ENCODE peak calls at places on chromosomes 6 and 20, in five cellular contexts. N is spleen; U is CD4-positive, alpha-beta T cell; B is uterus; O is esophagus squamous epithelium. V is an unnamed sample.

GRCh38 chr6:113281014-113281810 is 575.9 kb upstream of the MARCKS start:
- DNase-seq in N (no peak), O (no peak), U (no peak), B (no peak), V (no peak)

GRCh38 chr20:47546184-47547033 is 44.7 kb downstream of the NCOA3 start:
- DNase-seq in U (no peak), B (no peak), N (no peak), O (no peak), V (no peak)

GRCh38 chr20:49570828-49571552 is 3.1 kb upstream of the PTGIS start:
- DNase-seq in O (no peak), N (no peak), U (no peak), B (peak), V (no peak)

GRCh38 chr6:166555066-166555465 is 31.4 kb downstream of the RAMACL start:
- DNase-seq in N (peak), O (no peak), U (no peak), B (no peak), V (no peak)

GRCh38 chr6:27940766-27941165 is 16.3 kb upstream of the OR2B6 start:
- DNase-seq in B (no peak), N (no peak), O (no peak), U (no peak), V (no peak)

GRCh38 chr6:108836061-108836460 is 12.2 kb upstream of the ARMC2 start:
- DNase-seq in O (no peak), U (no peak), N (no peak), B (no peak), V (no peak)

GRCh38 chr20:8342401-8342800 is 210.3 kb downstream of the PLCB1 start:
- DNase-seq in N (no peak), U (no peak), B (no peak), O (no peak), V (no peak)

GRCh38 chr20:8244637-8245036 is 112.6 kb downstream of the PLCB1 start:
- DNase-seq in B (peak), N (no peak), O (no peak), U (no peak), V (no peak)

GRCh38 chr20:37464173-37464572 is 56.9 kb upstream of the NNAT start:
- DNase-seq in B (no peak), N (no peak), O (no peak), U (no peak), V (no peak)

GRCh38 chr6:137487181-137487910 is 6.8 kb downstream of the OLIG3 start:
- DNase-seq in N (no peak), U (no peak), O (no peak), B (no peak), V (no peak)

GRCh38 chr20:1034420-1034799 is 32.3 kb upstream of the RSPO4 start:
- DNase-seq in B (no peak), U (no peak), N (no peak), O (no peak), V (no peak)

GRCh38 chr6:158316022-158316421 is 3.8 kb downstream of the TULP4 start:
- DNase-seq in B (no peak), N (no peak), U (no peak), O (no peak), V (no peak)

GRCh38 chr20:32888636-32889035 is 29.9 kb downstream of the EFCAB8 start:
- DNase-seq in N (no peak), O (no peak), B (no peak), U (no peak), V (no peak)

GRCh38 chr6:11953641-11954040 is 58.5 kb upstream of the HIVEP1 start:
- DNase-seq in B (no peak), U (no peak), N (no peak), O (no peak), V (no peak)

DNA sequence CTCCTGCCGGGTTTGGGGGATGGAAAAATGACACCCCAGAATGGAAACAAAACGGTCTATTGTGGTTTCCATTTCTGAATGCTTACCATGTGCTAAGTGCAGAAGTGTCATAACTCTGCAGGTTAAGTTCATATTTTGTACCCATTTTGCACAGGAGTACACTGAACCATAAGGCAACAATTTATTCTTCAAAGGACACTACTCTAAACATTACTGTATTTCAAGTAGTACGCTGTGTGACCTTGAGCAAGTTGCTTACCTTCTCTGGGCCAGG is 9.8 kb upstream of the ID1 start:
- DNase-seq in N (no peak), B (no peak), U (no peak), O (no peak), V (no peak)
- H3K27ac ChIP-seq in N (no peak), B (peak), U (no peak), O (peak), V (peak)

GRCh38 chr6:75751443-75751842 is 2.4 kb downstream of the MYO6 start:
- DNase-seq in O (no peak), B (no peak), U (no peak), N (no peak), V (no peak)
- H3K27ac ChIP-seq in O (no peak), B (no peak), U (no peak), N (no peak), V (no peak)

DNA sequence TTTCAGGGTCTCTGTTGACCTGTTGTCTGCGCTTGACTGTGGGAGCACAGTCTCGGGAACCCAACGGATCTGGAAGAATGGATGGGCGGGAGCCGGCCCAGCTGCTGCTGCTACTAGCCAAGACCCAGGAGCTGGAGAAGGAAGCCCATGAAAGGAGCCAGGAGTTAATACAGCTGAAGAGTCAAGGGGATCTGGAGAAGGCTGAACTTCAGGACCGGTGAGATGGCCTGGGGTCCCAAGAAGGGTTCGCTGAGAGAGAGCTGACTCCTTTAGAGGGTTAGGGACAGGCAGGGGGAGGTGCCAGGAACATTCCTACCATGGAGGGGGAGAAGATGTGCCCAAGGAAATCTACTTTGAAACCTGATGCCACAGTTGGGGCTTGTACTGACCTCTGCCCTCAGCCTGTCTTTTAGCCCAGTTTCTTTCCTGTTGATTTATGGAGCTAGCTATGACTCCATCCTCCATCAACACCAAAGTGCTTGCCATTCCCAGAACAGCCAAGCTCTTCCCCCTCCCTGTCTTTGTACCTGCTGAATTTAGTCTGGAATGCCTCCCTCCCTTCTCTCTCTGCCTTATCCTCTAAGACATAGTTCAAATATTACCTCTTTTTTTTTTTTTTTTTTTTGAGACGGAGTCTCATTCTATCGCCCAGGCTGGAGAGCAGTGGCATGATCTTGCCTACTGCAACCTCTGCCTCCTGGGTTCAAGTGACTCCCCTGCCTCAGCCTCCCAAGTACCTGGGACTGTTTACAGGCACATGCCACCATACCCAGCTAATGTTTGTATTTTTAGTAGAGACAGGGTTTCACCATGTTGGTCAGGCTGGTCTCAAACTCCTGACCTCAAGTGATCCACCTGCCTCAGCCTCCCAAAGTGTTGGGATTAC is 12.2 kb downstream of the CEP250 start:
- DNase-seq in N (no peak), B (peak), O (no peak), U (no peak), V (no peak)
- H3K27ac ChIP-seq in N (no peak), B (peak), O (no peak), U (no peak), V (no peak)

DNA sequence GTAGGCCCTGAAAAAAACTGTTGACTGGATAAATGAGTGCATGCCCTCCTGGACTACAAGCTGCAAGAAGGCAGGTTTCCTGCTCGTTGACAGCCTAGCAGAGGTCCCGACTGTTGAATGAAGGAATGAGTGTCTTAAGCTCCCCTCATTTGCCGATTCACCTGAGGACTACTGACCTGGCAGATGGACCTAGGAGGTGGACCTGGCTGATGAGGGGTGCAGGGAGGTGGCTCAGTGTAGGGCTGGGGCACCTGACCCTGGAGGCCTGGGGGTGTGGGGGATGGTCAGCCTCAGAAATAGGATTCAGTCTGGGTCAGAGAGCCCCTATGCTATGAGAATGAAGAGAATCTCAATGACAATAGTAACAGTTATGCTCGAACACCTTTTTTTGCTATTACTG is 11.6 kb upstream of the TFAP2C start:
- DNase-seq in B (no peak), U (no peak), N (no peak), O (no peak), V (no peak)
- H3K27ac ChIP-seq in B (no peak), U (no peak), N (no peak), O (no peak), V (no peak)

DNA sequence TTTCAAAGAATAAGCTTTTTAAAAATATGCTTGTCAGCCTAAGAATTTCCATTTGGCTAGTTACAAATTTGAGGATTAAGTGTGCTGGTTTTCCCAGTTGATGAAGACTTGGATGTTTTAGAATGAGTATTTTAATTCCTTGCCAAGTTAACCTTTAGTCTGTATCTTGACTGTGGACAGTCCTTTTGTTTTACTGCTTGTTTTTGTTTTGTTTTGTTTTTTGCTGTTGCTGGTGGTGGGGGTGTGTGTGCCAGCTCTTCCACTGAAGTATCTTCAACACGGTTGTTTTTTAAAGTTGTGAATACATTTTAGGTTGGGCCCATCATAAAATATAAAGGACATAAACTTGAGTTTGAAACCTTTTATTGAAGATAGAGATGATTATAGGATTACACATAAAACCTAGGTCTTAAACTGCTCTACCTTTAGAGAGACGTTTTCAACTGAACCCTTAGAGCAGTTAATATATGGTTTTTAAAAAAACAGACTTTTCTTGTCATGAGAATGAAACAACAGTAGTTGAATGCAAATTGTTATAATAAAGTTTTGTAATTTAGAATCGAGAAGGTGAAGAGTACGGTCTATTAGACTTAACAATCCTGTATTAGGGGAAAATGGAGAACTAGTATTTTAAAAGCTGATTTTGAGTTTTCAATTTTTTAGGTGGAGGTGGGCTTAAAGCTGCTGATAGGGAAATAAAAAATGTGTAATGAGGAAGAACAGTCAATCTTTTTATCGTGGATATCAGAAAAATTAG is 3.9 kb downstream of the QKI start:
- DNase-seq in B (no peak), U (no peak), O (no peak), N (no peak), V (no peak)
- H3K27ac ChIP-seq in B (peak), U (no peak), O (peak), N (no peak), V (peak)

DNA sequence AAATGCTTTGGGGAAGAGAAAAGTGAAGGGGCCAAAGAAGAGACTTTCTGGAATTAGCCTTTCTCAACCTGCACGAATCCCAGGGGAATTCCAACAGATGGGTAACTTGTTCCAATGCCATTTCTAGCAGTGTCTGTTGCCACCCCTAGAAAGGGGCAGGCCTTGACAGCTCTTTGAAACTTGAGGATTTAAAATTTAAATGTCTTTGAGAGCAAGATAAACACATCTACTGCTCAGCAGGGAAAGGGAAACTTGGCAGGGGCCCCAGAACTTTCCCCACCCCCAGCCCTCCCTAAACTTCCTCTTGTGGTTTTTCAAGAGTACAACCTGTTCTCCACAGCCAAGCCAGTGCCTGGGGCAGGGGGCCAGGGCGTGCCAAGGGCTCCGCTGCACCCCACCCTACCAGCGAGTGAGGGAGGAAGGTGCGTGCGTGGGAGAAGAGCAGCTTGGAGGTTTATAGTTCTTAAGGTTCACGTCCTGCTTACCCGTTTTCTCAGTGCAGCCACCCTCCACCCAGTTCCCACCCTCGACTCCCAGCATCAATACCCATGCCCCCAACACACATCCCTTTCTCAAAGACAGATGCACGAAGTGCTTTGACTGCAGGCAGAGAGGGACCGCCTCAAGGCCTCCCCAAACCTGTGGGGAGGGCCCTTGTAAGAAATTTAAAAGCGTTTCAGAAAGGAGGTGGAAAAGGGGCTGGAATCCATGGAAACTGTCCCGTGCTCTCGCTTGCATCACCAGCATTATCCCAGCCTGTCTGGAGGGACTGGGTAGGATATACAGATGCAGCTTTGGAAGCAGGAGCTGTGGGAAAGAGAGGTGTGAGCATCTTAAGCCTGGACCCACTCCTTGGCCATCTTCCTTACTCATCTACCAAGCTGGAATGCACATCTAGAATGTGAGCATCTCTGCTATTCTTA is 4.5 kb upstream of the TAF8 start:
- DNase-seq in B (peak), N (peak), O (peak), U (peak), V (peak)
- H3K27ac ChIP-seq in B (peak), N (peak), O (peak), U (peak), V (peak)

DNA sequence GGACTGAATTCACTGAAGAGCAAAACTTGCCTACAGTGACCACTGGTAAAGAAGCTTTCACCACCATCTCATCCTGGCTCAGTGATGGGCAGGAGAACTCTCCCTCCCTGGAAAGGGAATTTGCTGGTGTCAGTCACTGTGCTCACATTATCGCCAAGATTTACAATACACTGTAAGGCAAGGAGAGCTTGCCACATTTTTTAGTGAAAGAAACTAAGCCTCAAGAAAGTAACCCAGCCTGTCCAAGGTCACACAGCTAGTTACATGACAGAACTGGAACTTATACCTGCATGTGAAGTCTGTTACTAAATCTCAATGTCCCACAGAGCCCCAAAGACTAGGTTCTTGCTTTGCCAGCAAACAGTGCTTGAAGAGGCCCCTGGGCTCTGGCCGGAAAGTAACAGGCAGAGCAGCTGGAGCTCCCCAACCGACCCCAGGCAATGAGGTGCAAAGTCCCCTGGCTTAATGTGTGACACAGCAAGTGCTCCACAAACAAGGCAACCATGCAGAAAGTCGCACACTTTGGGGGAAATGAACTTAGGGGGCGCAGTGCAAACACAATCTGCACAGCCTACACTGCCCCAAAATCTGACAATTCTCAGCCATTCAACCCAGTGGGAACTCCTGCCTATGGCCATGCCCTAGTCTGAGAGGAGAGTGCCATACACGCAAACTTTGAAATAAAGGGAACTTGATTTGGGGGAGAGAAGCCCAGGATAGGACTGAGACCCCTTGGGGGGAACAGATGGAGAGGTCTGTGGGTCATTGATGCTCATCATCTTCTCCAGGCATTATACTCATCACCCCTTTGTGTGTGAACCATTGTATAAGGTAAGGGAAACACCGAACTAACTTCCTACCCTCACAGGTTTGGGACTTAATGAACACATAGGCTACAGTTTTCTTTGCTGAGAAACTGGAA is 1.9 kb downstream of the BCL2L1 start:
- DNase-seq in O (no peak), B (no peak), N (no peak), U (no peak), V (no peak)
- H3K27ac ChIP-seq in O (peak), B (peak), N (no peak), U (peak), V (peak)